ENCODE peak calls at places on chromosomes 4 and X, in six cellular contexts. E, B, O, P, D and S are unnamed samples.

GRCh38 chr4:72666910-72667309 is 97.9 kb upstream of the ADAMTS3 start:
- DNase-seq in E (no peak), B (no peak), O (no peak), P (no peak), D (peak), S (peak)

GRCh38 chr4:174222266-174222872 is 61.1 kb downstream of the FBXO8 start:
- DNase-seq in E (peak), B (peak), O (peak), P (peak), D (peak), S (peak)

GRCh38 chr4:170705907-170706306 is 616.2 kb upstream of the AADAT start:
- DNase-seq in E (no peak), B (no peak), O (no peak), P (no peak), D (no peak), S (no peak)

GRCh38 chr4:113587640-113588275 is 173.8 kb downstream of the CAMK2D start:
- DNase-seq in E (no peak), B (no peak), O (no peak), P (no peak), D (no peak), S (no peak)

GRCh38 chr4:73723029-73723428 is 17.3 kb upstream of the CXCL8 start:
- DNase-seq in E (no peak), B (peak), O (no peak), P (peak), D (no peak), S (no peak)

GRCh38 chr4:23759066-23759465 is 130.8 kb downstream of the PPARGC1A start:
- DNase-seq in E (no peak), B (no peak), O (no peak), P (no peak), D (no peak), S (no peak)

GRCh38 chr4:145154573-145154972 is 25.8 kb downstream of the OTUD4 start:
- DNase-seq in E (peak), B (peak), O (peak), P (peak), D (no peak), S (peak)

GRCh38 chrX:39476596-39476995 is 621.2 kb downstream of the BCOR start:
- DNase-seq in E (no peak), B (no peak), O (peak), P (no peak), D (peak), S (peak)

GRCh38 chr4:682490-683172 is 6.3 kb downstream of the SLC49A3 start:
- DNase-seq in E (no peak), B (no peak), O (no peak), P (no peak), D (no peak), S (no peak)

GRCh38 chrX:78476701-78477100 is 149.3 kb upstream of the CYSLTR1 start:
- DNase-seq in E (no peak), B (no peak), O (no peak), P (no peak), D (no peak), S (no peak)

GRCh38 chrX:23035493-23035892 is 35.7 kb downstream of the DDX53 start:
- DNase-seq in E (no peak), B (no peak), O (no peak), P (no peak), D (no peak), S (peak)

GRCh38 chrX:2928127-2928582 is 984 bp downstream of the ARSD start:
- DNase-seq in E (peak), B (no peak), O (no peak), P (no peak), D (no peak), S (peak)

GRCh38 chrX:54633641-54634040 is 103.6 kb downstream of the GNL3L start:
- DNase-seq in E (peak), B (no peak), O (no peak), P (peak), D (no peak), S (peak)

GRCh38 chr4:184274288-184274951 is 56.7 kb upstream of the ENPP6 start:
- DNase-seq in E (no peak), B (no peak), O (no peak), P (no peak), D (no peak), S (no peak)

GRCh38 chr4:95591278-95591677 is 42.5 kb upstream of the UNC5C start:
- DNase-seq in E (no peak), B (no peak), O (no peak), P (no peak), D (no peak), S (no peak)

GRCh38 chr4:101973331-101973730 is 182.8 kb downstream of the BANK1 start:
- DNase-seq in E (peak), B (peak), O (no peak), P (no peak), D (no peak), S (no peak)

GRCh38 chrX:106894978-106895452 is 8.1 kb downstream of the RIPPLY1 start:
- DNase-seq in E (peak), B (peak), O (peak), P (peak), D (no peak), S (no peak)

GRCh38 chrX:106899276-106899675 is 3.9 kb downstream of the RIPPLY1 start:
- DNase-seq in E (no peak), B (no peak), O (no peak), P (no peak), D (no peak), S (no peak)

GRCh38 chrX:106898462-106898861 is 4.7 kb downstream of the RIPPLY1 start:
- DNase-seq in E (peak), B (peak), O (peak), P (peak), D (peak), S (peak)

GRCh38 chrX:106899841-106900240 is 3.3 kb downstream of the RIPPLY1 start:
- DNase-seq in E (no peak), B (no peak), O (no peak), P (no peak), D (no peak), S (no peak)

GRCh38 chrX:106897259-106897658 is 5.9 kb downstream of the RIPPLY1 start:
- DNase-seq in E (peak), B (peak), O (no peak), P (peak), D (no peak), S (no peak)
- H2AFZ ChIP-seq in E (peak), B (peak), O (no peak), P (no peak), D (no peak), S (no peak)

GRCh38 chr4:148575577-148575976 is 133.4 kb upstream of the NR3C2 start:
- DNase-seq in E (no peak), B (no peak), O (no peak), P (no peak), D (no peak), S (no peak)

GRCh38 chr4:148574066-148574465 is 131.9 kb upstream of the NR3C2 start:
- DNase-seq in E (no peak), B (no peak), O (no peak), P (no peak), D (no peak), S (no peak)

GRCh38 chr4:148573284-148573683 is 131.1 kb upstream of the NR3C2 start:
- DNase-seq in E (no peak), B (no peak), O (no peak), P (no peak), D (no peak), S (no peak)

GRCh38 chr4:148574941-148575340 is 132.7 kb upstream of the NR3C2 start:
- DNase-seq in E (no peak), B (no peak), O (no peak), P (no peak), D (no peak), S (no peak)

DNA sequence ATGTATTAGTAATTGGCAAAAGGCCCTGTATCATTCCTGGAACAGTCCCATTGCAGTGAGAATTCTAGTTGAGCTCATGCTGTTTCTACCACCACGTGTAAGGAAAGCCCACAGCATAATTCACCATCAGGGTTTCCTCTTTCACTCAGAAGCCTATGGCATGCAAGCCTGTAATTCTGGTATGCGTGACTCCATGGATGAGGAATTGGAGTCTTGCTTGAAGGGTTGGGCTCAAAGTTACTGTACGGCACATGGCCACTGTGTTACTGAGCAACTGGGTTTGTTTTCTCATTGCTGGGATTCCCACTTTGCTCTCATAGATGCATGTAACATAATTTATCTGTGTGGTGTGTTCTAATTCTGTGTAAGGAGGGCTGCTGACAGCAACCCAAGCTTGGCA is 132.3 kb upstream of the NR3C2 start:
- DNase-seq in E (peak), B (no peak), O (peak), P (peak), D (no peak), S (no peak)
- H2AFZ ChIP-seq in E (peak), B (no peak), O (no peak), P (no peak), D (no peak), S (no peak)

DNA sequence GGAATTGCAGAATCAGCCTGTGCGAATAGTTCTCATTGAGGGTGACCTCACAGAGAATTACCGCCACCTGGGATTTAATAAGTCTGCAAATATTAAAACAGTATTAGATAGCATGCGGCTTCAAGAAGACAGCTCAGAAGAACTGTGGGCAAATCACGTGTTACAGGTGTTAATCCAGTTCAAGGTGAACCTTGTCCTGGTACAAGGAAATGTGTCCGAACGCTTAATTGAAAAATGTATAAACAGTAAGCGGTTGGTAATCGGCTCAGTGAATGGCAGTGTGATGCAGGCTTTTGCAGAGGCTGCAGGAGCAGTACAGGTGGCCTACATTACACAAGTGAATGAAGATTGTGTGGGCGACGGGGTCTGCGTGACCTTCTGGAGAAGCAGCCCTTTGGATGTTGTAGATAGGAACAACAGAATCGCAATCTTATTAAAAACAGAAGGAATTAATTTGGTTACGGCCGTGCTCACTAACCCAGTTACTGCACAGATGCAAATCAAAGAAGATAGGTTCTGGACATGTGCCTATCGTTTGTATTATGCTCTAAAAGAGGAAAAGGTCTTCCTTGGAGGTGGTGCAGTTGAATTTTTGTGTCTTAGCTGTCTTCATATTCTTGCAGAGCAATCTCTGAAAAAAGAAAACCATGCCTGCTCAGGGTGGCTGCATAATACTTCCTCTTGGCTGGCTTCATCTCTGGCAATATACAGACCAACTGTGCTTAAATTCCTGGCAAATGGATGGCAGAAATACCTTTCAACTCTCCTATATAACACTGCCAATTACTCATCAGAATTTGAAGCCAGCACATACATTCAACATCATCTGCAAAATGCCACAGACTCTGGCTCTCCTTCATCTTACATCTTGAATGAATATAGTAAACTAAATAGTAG is 10.7 kb downstream of the BBS12 start:
- DNase-seq in E (no peak), B (no peak), O (no peak), P (no peak), D (no peak), S (no peak)
- H2AFZ ChIP-seq in E (no peak), B (no peak), O (no peak), P (no peak), D (no peak), S (no peak)

GRCh38 chrX:71216446-71216845 is 6.6 kb upstream of the GJB1 start:
- DNase-seq in E (no peak), B (no peak), O (no peak), P (no peak), D (no peak), S (no peak)
- H2AFZ ChIP-seq in E (no peak), B (no peak), O (no peak), P (no peak), D (no peak), S (peak)

DNA sequence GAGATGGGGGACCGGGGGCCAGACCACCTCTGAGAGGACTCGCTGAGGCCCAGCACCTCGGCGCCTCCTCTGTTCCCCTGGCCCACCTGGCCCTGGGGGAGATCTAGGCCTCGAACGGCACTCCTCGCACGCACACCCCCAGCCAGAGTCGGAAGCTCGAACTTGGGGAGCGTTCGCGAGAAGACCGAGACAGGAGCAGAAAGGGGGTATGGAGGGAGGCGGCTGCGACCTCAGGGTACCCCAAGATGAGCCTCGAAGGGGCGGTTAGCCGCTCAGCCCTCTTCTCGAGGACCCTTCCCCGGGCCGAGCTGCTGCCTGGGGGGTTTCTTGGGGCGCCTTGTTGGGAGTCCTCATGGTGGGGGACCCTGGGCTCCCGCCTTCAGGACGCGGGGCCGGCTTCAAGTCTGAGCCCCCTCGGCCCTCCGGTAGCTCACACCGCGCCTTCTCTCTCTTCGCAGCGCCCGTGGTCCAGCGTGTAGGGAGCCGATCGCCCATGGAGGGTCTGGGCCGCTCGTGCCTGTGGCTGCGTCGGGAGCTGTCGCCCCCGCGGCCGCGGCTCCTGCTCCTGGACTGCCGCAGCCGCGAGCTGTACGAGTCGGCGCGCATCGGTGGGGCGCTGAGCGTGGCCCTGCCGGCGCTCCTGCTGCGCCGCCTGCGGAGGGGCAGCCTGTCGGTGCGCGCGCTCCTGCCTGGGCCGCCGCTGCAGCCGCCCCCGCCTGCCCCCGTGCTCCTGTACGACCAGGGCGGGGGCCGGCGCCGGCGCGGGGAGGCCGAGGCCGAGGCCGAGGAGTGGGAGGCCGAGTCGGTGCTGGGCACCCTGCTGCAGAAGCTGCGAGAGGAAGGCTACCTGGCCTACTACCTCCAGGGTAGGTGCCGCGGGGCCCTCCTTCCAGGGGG is 706 bp downstream of the DUSP9 start:
- DNase-seq in E (no peak), B (no peak), O (no peak), P (no peak), D (no peak), S (peak)
- H2AFZ ChIP-seq in E (peak), B (peak), O (no peak), P (peak), D (no peak), S (no peak)

GRCh38 chr4:15702941-15703403 is at the start of gene BST1:
- DNase-seq in E (peak), B (no peak), O (peak), P (peak), D (no peak), S (peak)
- H2AFZ ChIP-seq in E (peak), B (peak), O (peak), P (peak), D (no peak), S (no peak)

GRCh38 chrX:46165411-46165810 is 379.8 kb downstream of the ZNF674 start:
- DNase-seq in E (peak), B (peak), O (no peak), P (peak), D (no peak), S (no peak)
- H2AFZ ChIP-seq in E (no peak), B (no peak), O (no peak), P (no peak), D (no peak), S (no peak)

GRCh38 chr4:84846985-84847384 is 119.5 kb downstream of the WDFY3 start:
- DNase-seq in E (no peak), B (no peak), O (no peak), P (no peak), D (no peak), S (no peak)

GRCh38 chr4:84849051-84849640 is 117.3 kb downstream of the WDFY3 start:
- DNase-seq in E (no peak), B (no peak), O (no peak), P (no peak), D (no peak), S (no peak)

GRCh38 chr4:84852081-84852480 is 114.4 kb downstream of the WDFY3 start:
- DNase-seq in E (peak), B (peak), O (no peak), P (peak), D (no peak), S (no peak)

GRCh38 chr4:84848432-84848831 is 118.1 kb downstream of the WDFY3 start:
- DNase-seq in E (no peak), B (no peak), O (no peak), P (no peak), D (no peak), S (no peak)

DNA sequence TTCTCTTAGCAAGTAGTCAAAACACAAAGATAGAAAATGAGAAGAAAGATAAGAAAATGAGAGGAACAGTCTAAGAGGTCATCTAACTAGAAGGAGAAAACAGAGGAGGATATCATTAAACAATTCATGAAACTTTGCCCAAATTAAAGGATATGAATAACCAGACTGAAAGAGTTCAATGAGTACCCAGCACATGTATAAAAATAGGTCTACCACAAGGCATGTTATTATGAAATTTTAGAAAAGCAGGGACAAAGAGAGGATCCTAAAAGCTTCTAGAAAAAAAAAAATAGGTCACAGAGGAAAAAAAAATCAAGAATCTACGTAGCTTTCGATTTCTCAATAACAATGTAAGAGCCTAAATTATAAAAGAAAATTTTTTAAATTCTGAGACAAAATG is 118.5 kb downstream of the WDFY3 start:
- DNase-seq in E (no peak), B (no peak), O (no peak), P (no peak), D (no peak), S (no peak)
- H2AFZ ChIP-seq in E (no peak), B (no peak), O (no peak), P (no peak), D (no peak), S (no peak)

DNA sequence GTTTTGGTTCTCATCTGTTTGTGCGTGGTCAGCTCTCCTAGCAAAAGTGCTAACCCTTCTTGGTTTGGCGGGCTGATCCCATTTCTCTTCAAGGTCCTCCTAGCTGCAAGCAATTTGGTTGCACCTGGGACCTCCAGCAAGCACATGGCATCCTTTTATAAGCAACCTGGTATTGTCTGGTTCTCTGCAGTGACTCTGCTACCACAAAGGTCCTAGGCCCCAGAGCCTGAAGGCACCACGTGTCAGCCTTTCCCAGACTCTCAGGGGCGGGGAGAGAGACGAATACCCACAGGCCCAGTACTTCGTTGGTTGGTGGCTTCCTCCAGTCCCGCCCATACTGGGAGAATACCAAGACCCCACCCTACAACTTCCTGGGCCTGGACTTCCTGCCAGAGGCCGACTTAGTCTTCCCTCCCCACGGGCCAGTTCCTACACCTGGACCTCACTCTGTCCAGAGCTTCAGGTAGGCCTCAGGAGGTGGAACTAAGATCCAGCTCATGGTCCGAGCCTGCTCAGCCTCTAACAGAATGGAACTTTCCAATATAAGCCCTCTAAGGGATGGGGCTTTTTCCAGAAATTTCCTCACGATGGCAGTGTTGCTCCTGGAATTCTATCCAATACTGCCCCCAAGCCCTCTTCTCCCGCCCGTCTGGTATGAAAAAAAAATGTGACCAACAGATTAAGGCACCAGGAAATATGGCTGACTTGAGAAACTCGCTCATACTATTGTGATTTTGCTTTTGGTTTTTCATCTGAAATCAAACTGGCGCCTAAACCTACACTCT is 192.5 kb upstream of the STK26 start:
- DNase-seq in E (peak), B (peak), O (peak), P (peak), D (peak), S (peak)
- H2AFZ ChIP-seq in E (no peak), B (peak), O (peak), P (peak), D (peak), S (no peak)